ENCODE peak calls at places on chromosomes 13 and 19, in six cellular contexts. H is NB4, Y is GM13977, Z is AG04450, I is endothelial cell, V is type B pancreatic cell. F is an unnamed sample.

GRCh38 chr19:54462713-54463530 is 656 bp downstream of the LENG9 start:
- DNase-seq in I (peak), V (peak), H (peak), Z (no peak), Y (peak), F (no peak)

GRCh38 chr13:47268270-47268669 is 371.4 kb upstream of the HTR2A start:
- DNase-seq in H (no peak), Z (no peak), V (no peak), Y (no peak), I (no peak), F (no peak)

GRCh38 chr13:95862401-95862800 is 185.5 kb downstream of the DNAJC3 start:
- DNase-seq in V (no peak), H (no peak), Y (no peak), Z (no peak), I (no peak), F (no peak)

GRCh38 chr13:111602874-111603273 is 282.4 kb downstream of the TEX29 start:
- DNase-seq in I (no peak), Y (no peak), Z (no peak), V (no peak), H (no peak), F (no peak)

GRCh38 chr19:40745402-40745780 is 4.9 kb downstream of the ACTMAP start:
- DNase-seq in Z (peak), I (no peak), V (no peak), Y (no peak), H (no peak), F (no peak)

GRCh38 chr19:37980419-37980975 is 73.5 kb downstream of the SIPA1L3 start:
- DNase-seq in I (no peak), Y (no peak), Z (no peak), V (no peak), H (no peak), F (no peak)

GRCh38 chr19:10876459-10877240 is 5.3 kb downstream of the CARM1 start:
- DNase-seq in H (no peak), Y (peak), I (no peak), Z (no peak), V (no peak), F (peak)

GRCh38 chr13:48437381-48437780 is 24.5 kb upstream of the LPAR6 start:
- DNase-seq in Z (no peak), V (no peak), H (no peak), I (no peak), Y (no peak), F (no peak)

GRCh38 chr13:48978942-48979601 is 3.4 kb downstream of the FNDC3A start:
- DNase-seq in I (no peak), Y (no peak), H (no peak), Z (no peak), V (no peak), F (no peak)

GRCh38 chr19:54311486-54311885 is 1.5 kb downstream of the LILRA5 start:
- DNase-seq in I (no peak), Z (no peak), H (no peak), V (no peak), Y (no peak), F (no peak)

GRCh38 chr13:44649118-44649455 is 73.0 kb upstream of the TSC22D1 start:
- DNase-seq in I (no peak), V (no peak), Z (no peak), H (no peak), Y (no peak), F (no peak)

GRCh38 chr19:39679056-39679790 is 23.5 kb downstream of the LGALS16 start:
- DNase-seq in V (no peak), I (no peak), Z (no peak), Y (peak), H (no peak), F (peak)

GRCh38 chr19:51020988-51021651 is 1.6 kb upstream of the KLK10 start:
- DNase-seq in I (peak), V (no peak), H (peak), Y (no peak), Z (peak), F (no peak)

GRCh38 chr19:35571406-35571965 is 8.0 kb upstream of the ATP4A start:
- DNase-seq in V (no peak), H (no peak), Y (no peak), I (no peak), Z (no peak), F (no peak)

GRCh38 chr13:39870197-39870746 is 214.8 kb downstream of the COG6 start:
- DNase-seq in V (no peak), H (no peak), I (no peak), Z (no peak), Y (no peak), F (no peak)

GRCh38 chr13:73945871-73946270 is 188.3 kb downstream of the KLF12 start:
- DNase-seq in H (no peak), Y (no peak), I (no peak), V (no peak), Z (no peak), F (no peak)

DNA sequence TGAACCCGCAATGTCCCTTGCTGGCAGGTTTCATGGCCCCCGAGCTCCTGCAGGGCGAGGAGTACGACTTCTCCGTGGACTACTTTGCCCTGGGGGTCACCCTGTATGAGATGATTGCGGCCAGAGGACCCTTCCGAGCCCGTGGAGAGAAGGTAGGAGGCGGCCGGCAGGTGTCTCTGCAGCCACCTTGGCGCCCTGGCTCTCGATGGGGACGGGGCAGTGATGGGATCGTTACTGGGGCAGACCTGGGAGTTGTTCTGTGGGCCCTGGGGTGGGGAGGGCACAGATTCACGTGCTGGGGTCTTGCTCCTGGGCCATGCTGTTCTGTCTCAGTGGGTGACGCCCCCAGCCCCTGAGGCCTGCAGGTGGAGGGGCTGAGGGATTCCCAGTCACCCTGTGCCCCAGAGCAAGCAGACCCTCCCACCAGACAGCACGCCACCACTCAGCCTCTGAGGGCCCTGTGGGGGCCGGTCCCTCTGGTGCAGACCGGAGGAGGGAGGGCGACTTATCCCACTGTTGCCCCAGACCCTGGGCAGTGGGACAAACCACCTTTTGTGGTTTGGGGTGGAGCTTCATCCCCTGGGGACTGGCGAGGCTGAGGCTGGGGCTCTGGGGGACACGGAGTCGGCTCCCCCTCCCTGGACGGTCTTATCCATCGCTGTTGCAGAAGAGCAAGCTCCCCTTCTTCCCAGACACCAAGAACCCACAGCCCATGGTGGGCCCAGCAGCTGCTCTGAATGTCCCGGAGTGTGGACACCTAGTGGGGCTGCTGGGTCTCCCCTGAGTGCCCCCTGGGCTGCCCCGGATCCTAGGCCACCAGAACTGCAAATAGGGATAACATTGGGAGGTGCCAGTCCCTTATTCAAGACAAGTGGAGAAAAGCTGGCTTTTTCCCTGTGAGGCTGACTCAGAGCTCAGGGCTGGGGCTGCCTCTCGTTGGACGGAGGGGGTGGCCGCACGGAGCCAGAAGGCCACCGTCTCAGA is 27.5 kb upstream of the TMEM255B start:
- DNase-seq in Z (no peak), Y (no peak), I (no peak), V (no peak), H (no peak), F (no peak)
- TF ChIP-seq CTCF in Z (no peak), Y (no peak), I (no peak), V (no peak), H (no peak), F (no peak)

GRCh38 chr19:14053032-14053431 is 8.8 kb downstream of the PALM3 start:
- DNase-seq in Y (no peak), H (no peak), I (no peak), V (no peak), Z (no peak), F (no peak)
- TF ChIP-seq CTCF in Y (no peak), H (no peak), I (no peak), V (no peak), Z (no peak), F (no peak)

DNA sequence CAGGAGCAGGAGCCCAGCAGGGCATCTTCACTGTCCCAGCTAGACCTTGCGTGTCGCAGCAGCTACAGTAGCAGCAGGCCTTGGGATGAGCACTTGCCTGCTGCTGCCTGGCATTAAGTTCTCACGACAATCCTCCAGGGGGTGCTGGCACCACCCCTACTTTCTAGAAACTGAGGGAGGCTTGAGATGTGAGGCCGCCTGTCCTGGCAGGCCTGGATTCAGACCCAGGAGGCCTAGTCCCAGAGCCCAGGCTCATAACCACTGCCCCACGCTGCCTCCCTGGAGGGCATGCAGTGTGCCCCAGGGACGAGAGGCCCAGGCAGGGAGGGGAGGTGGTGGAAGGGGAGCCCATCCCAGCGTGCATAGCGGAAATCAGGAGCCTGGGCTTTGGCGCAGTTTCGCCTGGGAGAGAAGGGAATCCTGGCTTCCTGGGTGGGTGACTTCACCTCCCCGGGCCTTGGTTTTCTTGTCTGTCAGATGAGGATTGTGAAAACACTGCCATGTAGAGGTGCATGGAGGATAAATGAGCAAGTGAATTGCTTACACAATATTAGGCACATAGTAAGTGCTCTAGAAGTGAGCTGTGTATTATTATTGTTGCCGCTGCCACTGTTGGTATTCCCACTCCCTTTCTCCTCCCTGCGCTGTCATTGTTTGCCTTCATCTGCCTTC is 26.1 kb downstream of the PPP5C start:
- DNase-seq in H (peak), Z (no peak), V (peak), Y (no peak), I (peak), F (no peak)
- TF ChIP-seq CTCF in H (peak), Z (peak), V (peak), Y (no peak), I (peak), F (no peak)

DNA sequence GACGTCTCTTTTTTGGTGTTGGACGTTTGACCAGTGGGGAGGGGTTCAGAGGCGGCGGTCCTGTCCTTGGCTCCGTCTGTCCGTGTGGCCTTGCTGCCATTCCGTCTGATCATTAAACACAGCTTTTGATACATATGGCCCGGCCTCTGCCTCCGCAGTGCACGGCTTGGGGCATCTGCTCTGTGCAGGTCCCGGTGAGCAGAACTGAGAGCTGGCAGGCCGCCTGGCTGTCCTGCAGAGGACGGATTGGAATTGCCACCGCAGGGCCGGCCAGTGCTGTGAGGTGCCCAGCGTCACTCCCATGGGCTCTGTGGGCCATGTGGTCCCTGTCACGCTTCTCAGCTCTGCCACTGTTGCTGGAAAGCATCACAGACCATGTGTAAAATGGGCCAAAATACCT is 5.4 kb upstream of the TMPRSS9 start:
- DNase-seq in V (no peak), H (no peak), Y (no peak), I (no peak), Z (no peak), F (no peak)
- TF ChIP-seq CTCF in V (no peak), H (no peak), Y (no peak), I (no peak), Z (no peak), F (no peak)

GRCh38 chr19:48739400-48739825 is 997 bp downstream of the RASIP1 start:
- DNase-seq in V (no peak), Y (no peak), I (no peak), Z (no peak), H (no peak), F (no peak)

GRCh38 chr19:48739835-48740704 is at the start of gene RASIP1:
- DNase-seq in H (no peak), Y (no peak), I (peak), Z (no peak), V (no peak), F (no peak)

GRCh38 chr19:48735031-48735615 is 5.3 kb downstream of the RASIP1 start:
- DNase-seq in I (no peak), Y (no peak), V (no peak), H (peak), Z (no peak), F (no peak)

GRCh38 chr19:48738557-48739399 is 1.6 kb downstream of the RASIP1 start:
- DNase-seq in Y (peak), H (peak), I (peak), V (peak), Z (no peak), F (peak)

DNA sequence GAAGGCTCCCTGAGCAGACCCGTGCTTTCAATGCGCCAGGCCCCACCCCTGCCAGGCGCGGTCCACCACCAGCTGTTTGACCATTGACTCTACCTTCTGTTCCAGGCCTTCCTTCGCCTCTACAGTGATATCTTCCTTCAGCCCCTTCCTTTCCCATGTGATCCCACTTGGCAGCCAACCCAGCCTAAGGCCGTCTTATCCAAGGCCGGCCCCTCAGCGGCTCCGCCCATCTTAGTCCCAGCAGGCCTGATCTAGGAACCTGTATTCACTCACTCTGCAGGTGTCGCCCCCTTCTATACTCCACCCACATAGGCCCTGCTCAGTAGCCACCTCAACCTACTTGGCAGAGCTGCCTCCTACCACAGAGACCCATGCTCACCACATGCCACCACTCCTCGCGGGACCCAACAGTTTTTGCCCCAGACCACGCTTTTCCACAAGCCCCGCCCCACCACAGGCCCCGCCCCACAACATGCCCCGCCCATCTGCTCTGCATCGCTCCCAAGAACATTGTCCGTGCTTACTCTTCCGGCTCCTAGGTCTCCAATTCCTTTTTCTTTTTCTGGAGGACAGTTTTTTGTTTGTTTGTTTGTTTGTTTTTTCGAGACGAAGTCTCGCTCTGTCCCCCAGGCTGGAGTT is 2.9 kb downstream of the RASIP1 start:
- DNase-seq in V (no peak), Z (no peak), Y (no peak), I (no peak), H (peak), F (no peak)
- TF ChIP-seq CTCF in V (no peak), Z (no peak), Y (no peak), I (no peak), H (no peak), F (no peak)

GRCh38 chr13:66617786-66618185 is 612.4 kb downstream of the PCDH9 start:
- DNase-seq in I (no peak), V (no peak), H (no peak), Z (no peak), Y (no peak), F (no peak)

GRCh38 chr13:66624302-66624701 is 605.8 kb downstream of the PCDH9 start:
- DNase-seq in H (no peak), Z (no peak), I (no peak), Y (no peak), V (no peak), F (no peak)

GRCh38 chr13:66623129-66623528 is 607.0 kb downstream of the PCDH9 start:
- DNase-seq in I (no peak), H (no peak), Z (no peak), V (no peak), Y (no peak), F (no peak)

GRCh38 chr13:66612983-66613382 is 617.2 kb downstream of the PCDH9 start:
- DNase-seq in Y (no peak), V (no peak), H (no peak), I (no peak), Z (no peak), F (no peak)

DNA sequence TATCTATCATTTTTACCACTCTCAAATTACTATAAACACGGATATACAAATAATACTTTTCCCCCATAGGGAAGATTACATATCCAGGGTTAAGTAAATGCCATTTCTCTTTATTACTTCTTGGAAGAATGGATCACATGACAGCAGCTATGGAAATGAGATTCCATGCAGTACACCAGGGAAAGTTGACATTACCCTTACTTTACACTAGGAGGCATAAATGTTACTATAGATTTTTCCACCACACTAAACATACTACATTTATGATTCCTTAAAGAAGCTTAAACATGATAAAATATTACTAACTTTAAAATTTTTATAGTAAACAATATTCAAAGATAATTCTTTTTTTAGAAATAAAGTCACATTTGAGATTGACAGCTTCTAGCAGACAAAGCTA is 611.4 kb downstream of the PCDH9 start:
- DNase-seq in I (no peak), Z (peak), Y (no peak), V (no peak), H (peak), F (no peak)
- TF ChIP-seq CTCF in I (peak), Z (peak), Y (peak), V (peak), H (no peak), F (no peak)

DNA sequence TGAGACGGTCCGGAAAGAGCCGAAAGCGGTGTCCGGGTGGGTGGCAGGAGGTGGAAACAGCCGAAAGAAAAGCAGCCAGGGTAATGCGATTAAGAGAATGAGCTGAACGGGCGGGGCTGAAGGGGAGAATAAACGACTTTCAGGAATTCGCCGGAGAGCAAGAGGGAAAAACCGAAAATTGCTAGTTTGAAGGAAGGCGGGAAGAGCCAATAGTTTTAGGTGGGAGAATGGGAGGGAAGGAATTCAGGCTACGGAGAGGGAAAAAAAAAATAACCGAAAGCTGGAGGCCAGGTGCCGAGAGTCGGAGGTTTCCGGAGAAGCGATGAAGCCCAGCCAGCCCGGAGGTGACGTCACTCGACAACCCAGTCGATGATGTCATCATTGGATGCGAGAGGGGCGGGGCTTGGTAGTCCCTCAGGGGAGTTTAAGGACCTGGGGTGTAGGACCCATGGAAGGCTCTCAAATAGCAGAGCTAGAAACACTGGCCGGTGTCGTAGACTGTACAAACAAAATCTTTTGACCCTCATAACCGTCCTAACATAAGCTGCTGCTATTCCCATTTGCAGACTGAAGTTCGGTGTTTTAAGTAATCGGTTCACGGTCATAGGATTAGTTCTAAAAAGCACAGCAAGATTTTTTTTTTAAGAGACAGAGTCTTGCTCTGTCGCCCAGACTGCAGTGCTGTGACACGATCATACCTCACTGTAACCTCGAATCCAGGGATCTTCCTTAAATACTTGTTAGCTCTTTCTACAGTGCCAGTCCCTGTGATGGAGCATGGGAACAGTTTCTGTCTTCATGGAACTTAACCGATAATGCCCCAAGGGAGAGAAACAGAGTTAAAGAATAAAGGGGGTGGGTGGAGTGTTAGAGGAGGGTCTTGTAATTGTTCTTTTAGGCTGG is at the start of gene ZC3H4:
- DNase-seq in Z (peak), Y (peak), H (peak), V (peak), I (peak), F (peak)
- TF ChIP-seq CTCF in Z (no peak), Y (no peak), H (no peak), V (no peak), I (no peak), F (no peak)

F was measured in GM12878.